ENCODE peak calls at places on chromosomes 13 and 19, in four cellular contexts. One of them, this sample, is unnamed.

GRCh38 chr13:78382481-78382880 is 220.9 kb downstream of the POU4F1 start:
- DNase-seq in Calu3: no peak
- DNase-seq in stimulated activated CD4-positive, alpha-beta T cell treated with anti-CD3 and anti-CD28 coated beads, Interleukin-2, amount 100 ng/mL, for 24 hours: no peak
- DNase-seq in left ventricle myocardium superior: peak
- DNase-seq in this sample: no peak

GRCh38 chr13:50107205-50107604 is 92.0 kb downstream of the KCNRG start:
- DNase-seq in Calu3: no peak
- DNase-seq in stimulated activated CD4-positive, alpha-beta T cell treated with anti-CD3 and anti-CD28 coated beads, Interleukin-2, amount 100 ng/mL, for 24 hours: no peak
- DNase-seq in left ventricle myocardium superior: no peak
- DNase-seq in this sample: no peak

GRCh38 chr13:87122551-87122950 is 548.6 kb upstream of the SLITRK5 start:
- DNase-seq in Calu3: no peak
- DNase-seq in stimulated activated CD4-positive, alpha-beta T cell treated with anti-CD3 and anti-CD28 coated beads, Interleukin-2, amount 100 ng/mL, for 24 hours: no peak
- DNase-seq in left ventricle myocardium superior: no peak
- DNase-seq in this sample: peak

GRCh38 chr13:45879666-45880065 is 28.1 kb upstream of the SIAH3 start:
- DNase-seq in Calu3: peak
- DNase-seq in stimulated activated CD4-positive, alpha-beta T cell treated with anti-CD3 and anti-CD28 coated beads, Interleukin-2, amount 100 ng/mL, for 24 hours: no peak
- DNase-seq in left ventricle myocardium superior: peak
- DNase-seq in this sample: peak

GRCh38 chr13:30880756-30881155 is 25.3 kb upstream of the MEDAG start:
- DNase-seq in Calu3: no peak
- DNase-seq in stimulated activated CD4-positive, alpha-beta T cell treated with anti-CD3 and anti-CD28 coated beads, Interleukin-2, amount 100 ng/mL, for 24 hours: no peak
- DNase-seq in left ventricle myocardium superior: no peak
- DNase-seq in this sample: peak

GRCh38 chr13:74891610-74892009 is 590.4 kb downstream of the TBC1D4 start:
- DNase-seq in Calu3: no peak
- DNase-seq in stimulated activated CD4-positive, alpha-beta T cell treated with anti-CD3 and anti-CD28 coated beads, Interleukin-2, amount 100 ng/mL, for 24 hours: no peak
- DNase-seq in left ventricle myocardium superior: no peak
- DNase-seq in this sample: peak

GRCh38 chr19:10251792-10252694 is at the start of gene MRPL4:
- DNase-seq in Calu3: peak
- DNase-seq in stimulated activated CD4-positive, alpha-beta T cell treated with anti-CD3 and anti-CD28 coated beads, Interleukin-2, amount 100 ng/mL, for 24 hours: peak
- DNase-seq in left ventricle myocardium superior: peak
- DNase-seq in this sample: peak

GRCh38 chr19:3171894-3172679 is 6.5 kb upstream of the S1PR4 start:
- DNase-seq in Calu3: peak
- DNase-seq in stimulated activated CD4-positive, alpha-beta T cell treated with anti-CD3 and anti-CD28 coated beads, Interleukin-2, amount 100 ng/mL, for 24 hours: no peak
- DNase-seq in left ventricle myocardium superior: no peak
- DNase-seq in this sample: peak

GRCh38 chr13:49820591-49821215 is 28.2 kb upstream of the KPNA3 start:
- DNase-seq in Calu3: no peak
- DNase-seq in stimulated activated CD4-positive, alpha-beta T cell treated with anti-CD3 and anti-CD28 coated beads, Interleukin-2, amount 100 ng/mL, for 24 hours: no peak
- DNase-seq in left ventricle myocardium superior: no peak
- DNase-seq in this sample: no peak

GRCh38 chr13:46134961-46135522 is 30.2 kb upstream of the CPB2 start:
- DNase-seq in Calu3: peak
- DNase-seq in stimulated activated CD4-positive, alpha-beta T cell treated with anti-CD3 and anti-CD28 coated beads, Interleukin-2, amount 100 ng/mL, for 24 hours: no peak
- DNase-seq in left ventricle myocardium superior: no peak
- DNase-seq in this sample: peak

GRCh38 chr13:71464673-71465072 is 402.3 kb downstream of the DACH1 start:
- DNase-seq in Calu3: no peak
- DNase-seq in stimulated activated CD4-positive, alpha-beta T cell treated with anti-CD3 and anti-CD28 coated beads, Interleukin-2, amount 100 ng/mL, for 24 hours: no peak
- DNase-seq in left ventricle myocardium superior: no peak
- DNase-seq in this sample: no peak

GRCh38 chr13:93753639-93754038 is 527.0 kb downstream of the GPC6 start:
- DNase-seq in Calu3: no peak
- DNase-seq in stimulated activated CD4-positive, alpha-beta T cell treated with anti-CD3 and anti-CD28 coated beads, Interleukin-2, amount 100 ng/mL, for 24 hours: no peak
- DNase-seq in left ventricle myocardium superior: no peak
- DNase-seq in this sample: no peak

GRCh38 chr13:44259045-44260042 is 114.3 kb upstream of the SERP2 start:
- DNase-seq in Calu3: peak
- DNase-seq in stimulated activated CD4-positive, alpha-beta T cell treated with anti-CD3 and anti-CD28 coated beads, Interleukin-2, amount 100 ng/mL, for 24 hours: peak
- DNase-seq in left ventricle myocardium superior: no peak
- DNase-seq in this sample: peak

GRCh38 chr13:107928762-107929161 is 286.6 kb downstream of the LIG4 start:
- DNase-seq in Calu3: peak
- DNase-seq in stimulated activated CD4-positive, alpha-beta T cell treated with anti-CD3 and anti-CD28 coated beads, Interleukin-2, amount 100 ng/mL, for 24 hours: no peak
- DNase-seq in left ventricle myocardium superior: no peak
- DNase-seq in this sample: no peak

GRCh38 chr13:90015565-90016507 is 1331.7 kb upstream of the MIR17HG start:
- DNase-seq in Calu3: no peak
- DNase-seq in stimulated activated CD4-positive, alpha-beta T cell treated with anti-CD3 and anti-CD28 coated beads, Interleukin-2, amount 100 ng/mL, for 24 hours: no peak
- DNase-seq in left ventricle myocardium superior: no peak
- DNase-seq in this sample: no peak

GRCh38 chr13:79450110-79450509 is 30.8 kb upstream of the NDFIP2 start:
- DNase-seq in Calu3: no peak
- DNase-seq in stimulated activated CD4-positive, alpha-beta T cell treated with anti-CD3 and anti-CD28 coated beads, Interleukin-2, amount 100 ng/mL, for 24 hours: peak
- DNase-seq in left ventricle myocardium superior: no peak
- DNase-seq in this sample: no peak

GRCh38 chr13:27573265-27573664 is 47.1 kb downstream of the LNX2 start:
- DNase-seq in Calu3: peak
- DNase-seq in stimulated activated CD4-positive, alpha-beta T cell treated with anti-CD3 and anti-CD28 coated beads, Interleukin-2, amount 100 ng/mL, for 24 hours: no peak
- DNase-seq in left ventricle myocardium superior: no peak
- DNase-seq in this sample: peak

GRCh38 chr13:33918199-33918932 is 100.4 kb downstream of the RFC3 start:
- DNase-seq in Calu3: no peak
- DNase-seq in stimulated activated CD4-positive, alpha-beta T cell treated with anti-CD3 and anti-CD28 coated beads, Interleukin-2, amount 100 ng/mL, for 24 hours: no peak
- DNase-seq in left ventricle myocardium superior: no peak
- DNase-seq in this sample: peak

GRCh38 chr19:19460761-19461265 is 54.5 kb downstream of the TSSK6 start:
- DNase-seq in Calu3: no peak
- DNase-seq in stimulated activated CD4-positive, alpha-beta T cell treated with anti-CD3 and anti-CD28 coated beads, Interleukin-2, amount 100 ng/mL, for 24 hours: peak
- DNase-seq in left ventricle myocardium superior: peak
- DNase-seq in this sample: no peak

GRCh38 chr19:13850910-13851753 is 25.8 kb upstream of the NANOS3 start:
- DNase-seq in Calu3: peak
- DNase-seq in stimulated activated CD4-positive, alpha-beta T cell treated with anti-CD3 and anti-CD28 coated beads, Interleukin-2, amount 100 ng/mL, for 24 hours: peak
- DNase-seq in left ventricle myocardium superior: peak
- DNase-seq in this sample: peak

GRCh38 chr13:110319774-110320509 is 12.9 kb downstream of the COL4A2 start:
- DNase-seq in Calu3: peak
- DNase-seq in stimulated activated CD4-positive, alpha-beta T cell treated with anti-CD3 and anti-CD28 coated beads, Interleukin-2, amount 100 ng/mL, for 24 hours: peak
- DNase-seq in left ventricle myocardium superior: no peak
- DNase-seq in this sample: peak

GRCh38 chr13:51681037-51681678 is 96.9 kb downstream of the WDFY2 start:
- DNase-seq in Calu3: no peak
- DNase-seq in stimulated activated CD4-positive, alpha-beta T cell treated with anti-CD3 and anti-CD28 coated beads, Interleukin-2, amount 100 ng/mL, for 24 hours: no peak
- DNase-seq in left ventricle myocardium superior: no peak
- DNase-seq in this sample: peak

This sample was measured in epithelial cell of esophagus.